ENCODE peak calls at places on chromosomes 12 and 14, in ten cellular contexts. V is IMR-90, X is upper lobe of left lung, C is HCT116, I is K562, Q is heart left ventricle, Z is A549, H is erythroblast, A is lower leg skin, O is H54. Y is an unnamed sample.
A peak's percentile ranks its signal among the peaks of the same experiment; 100 is the strongest.

GRCh38 chr12:56722832-56723231 is 2.3 kb downstream of the NACA start:
- DNase-seq in V (no peak), X (no peak), C (no peak), I (no peak), Q (no peak), Z (no peak), H (no peak), A (no peak), O (no peak), Y (no peak)

GRCh38 chr14:76863724-76864407 is 37.7 kb downstream of the LRRC74A start:
- DNase-seq in V (no peak), X (no peak), C (no peak), I (no peak), Q (peak; percentile 84), Z (no peak), H (no peak), A (peak; percentile 49), O (no peak), Y (peak; percentile 64)

GRCh38 chr14:80872645-80873044 is 68.9 kb downstream of the CEP128 start:
- DNase-seq in V (peak; percentile 12), X (no peak), C (no peak), I (no peak), Q (no peak), Z (no peak), H (no peak), A (no peak), O (no peak), Y (no peak)

GRCh38 chr12:103548622-103549601 is 38.2 kb upstream of the STAB2 start:
- DNase-seq in V (peak; percentile 72), X (no peak), C (peak; percentile 73), I (peak; percentile 75), Q (peak; percentile 36), Z (peak; percentile 81), H (peak; percentile 77), A (peak; percentile 36), O (peak; percentile 25), Y (peak; percentile 71)

GRCh38 chr14:35332517-35333346 is 40.5 kb downstream of the PSMA6 start:
- DNase-seq in V (no peak), X (no peak), C (no peak), I (no peak), Q (no peak), Z (peak; percentile 58), H (peak; percentile 43), A (no peak), O (peak; percentile 38), Y (no peak)

GRCh38 chr14:68450391-68451120 is 342.3 kb downstream of the ZFP36L1 start:
- DNase-seq in V (no peak), X (no peak), C (no peak), I (no peak), Q (no peak), Z (no peak), H (no peak), A (no peak), O (no peak), Y (no peak)

GRCh38 chr12:27499377-27499776 is 24.6 kb upstream of the PPFIBP1 start:
- DNase-seq in V (no peak), X (no peak), C (no peak), I (no peak), Q (no peak), Z (no peak), H (no peak), A (no peak), O (no peak), Y (no peak)

GRCh38 chr12:30797689-30798088 is 42.9 kb upstream of the CAPRIN2 start:
- DNase-seq in V (no peak), X (no peak), C (no peak), I (no peak), Q (no peak), Z (no peak), H (peak; percentile 5), A (no peak), O (no peak), Y (no peak)

DNA sequence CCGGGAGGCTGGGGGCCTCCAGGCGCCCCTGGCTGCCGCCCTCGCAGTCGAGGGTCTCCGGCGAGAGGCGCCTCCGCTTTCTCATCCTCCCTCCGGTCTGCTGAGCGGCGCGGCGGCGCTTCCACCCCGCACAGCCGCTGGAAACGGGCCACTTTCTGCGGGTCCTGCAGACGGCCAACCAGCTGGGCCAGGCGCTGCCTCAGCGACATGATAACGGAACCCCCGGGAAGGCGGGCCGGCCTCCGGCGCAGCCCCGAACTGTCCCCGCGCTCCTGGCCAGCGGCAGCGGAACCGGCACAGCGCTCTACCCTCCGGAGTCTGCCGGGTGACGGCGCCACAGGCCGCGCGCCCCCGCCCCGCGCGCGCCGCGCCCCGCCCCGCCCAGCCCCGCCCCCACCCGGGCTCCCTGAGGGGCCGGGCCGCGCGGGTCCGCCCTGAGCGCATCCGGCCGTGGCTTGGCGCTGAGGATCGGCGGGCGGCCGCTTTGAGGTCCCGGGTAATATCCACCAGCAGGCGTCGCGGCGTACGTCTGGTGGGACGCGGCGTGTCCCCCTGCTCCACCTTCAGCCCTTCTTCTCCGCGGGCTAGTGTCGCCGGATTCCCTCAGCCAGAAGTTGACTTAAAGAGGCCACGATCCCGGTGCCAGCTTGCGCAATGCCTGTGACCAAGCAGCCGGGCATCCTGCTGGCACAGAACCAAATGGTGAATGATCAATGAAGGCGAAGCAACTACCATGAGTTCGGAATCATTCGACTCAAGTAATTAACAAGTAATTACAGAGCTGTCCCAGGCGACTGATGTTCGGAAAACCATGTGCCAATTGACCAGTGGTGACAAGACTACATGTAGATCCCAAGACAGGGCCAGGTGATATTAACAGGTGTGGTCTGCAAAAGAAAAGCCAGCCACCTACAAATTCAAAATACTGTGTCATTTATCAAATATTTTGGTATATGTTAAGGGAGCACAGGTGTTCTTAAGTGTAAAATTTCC is at the start of gene SGPP1:
- DNase-seq in V (peak; percentile 55), X (peak; percentile 95), C (peak; percentile 76), I (peak; percentile 88), Q (peak; percentile 83), Z (peak; percentile 85), H (peak; percentile 91), A (peak; percentile 63), O (peak; percentile 83), Y (peak; percentile 95)
- TF ChIP-seq POLR2A in V (peak; percentile 53), X (no peak), C (peak; percentile 32), I (peak; percentile 65), Q (peak; percentile 56), Z (peak; percentile 86), H (peak; percentile 76), A (no peak), O (peak; percentile 85), Y (peak; percentile 88)

GRCh38 chr12:9758119-9758518 is 2.6 kb downstream of the CD69 start:
- DNase-seq in V (no peak), X (no peak), C (no peak), I (no peak), Q (no peak), Z (no peak), H (no peak), A (no peak), O (no peak), Y (no peak)

GRCh38 chr12:9759680-9760592 is 765 bp downstream of the CD69 start:
- DNase-seq in V (no peak), X (no peak), C (no peak), I (no peak), Q (no peak), Z (no peak), H (no peak), A (no peak), O (no peak), Y (no peak)

GRCh38 chr12:9756756-9757155 is 3.9 kb downstream of the CD69 start:
- DNase-seq in V (no peak), X (no peak), C (no peak), I (no peak), Q (no peak), Z (no peak), H (no peak), A (no peak), O (no peak), Y (no peak)

GRCh38 chr12:9756174-9756573 is 4.5 kb downstream of the CD69 start:
- DNase-seq in V (no peak), X (no peak), C (no peak), I (no peak), Q (no peak), Z (no peak), H (no peak), A (no peak), O (no peak), Y (no peak)

GRCh38 chr12:9757433-9758025 is 3.2 kb downstream of the CD69 start:
- DNase-seq in V (no peak), X (no peak), C (no peak), I (no peak), Q (no peak), Z (no peak), H (no peak), A (no peak), O (no peak), Y (no peak)
- TF ChIP-seq POLR2A in V (no peak), X (no peak), C (no peak), I (peak; percentile 51), Q (no peak), Z (no peak), H (peak; percentile 55), A (no peak), O (no peak), Y (no peak)

GRCh38 chr12:120684523-120684932 is 2.4 kb upstream of the MLEC start:
- DNase-seq in V (peak; percentile 26), X (no peak), C (no peak), I (no peak), Q (no peak), Z (peak; percentile 52), H (no peak), A (peak; percentile 24), O (no peak), Y (peak; percentile 17)

GRCh38 chr12:120688527-120689071 is 1.6 kb downstream of the MLEC start:
- DNase-seq in V (no peak), X (no peak), C (no peak), I (no peak), Q (no peak), Z (no peak), H (peak; percentile 65), A (no peak), O (no peak), Y (peak; percentile 24)

GRCh38 chr12:120686151-120686689 is 729 bp upstream of the MLEC start:
- DNase-seq in V (peak; percentile 96), X (peak; percentile 97), C (peak; percentile 96), I (peak; percentile 95), Q (peak; percentile 97), Z (peak; percentile 99), H (peak; percentile 99), A (peak; percentile 95), O (peak; percentile 93), Y (peak; percentile 99)

GRCh38 chr12:120687570-120688289 is 781 bp downstream of the MLEC start:
- DNase-seq in V (no peak), X (no peak), C (no peak), I (peak; percentile 37), Q (no peak), Z (no peak), H (peak; percentile 58), A (no peak), O (no peak), Y (peak; percentile 34)

GRCh38 chr12:120686690-120687569 is at the start of gene MLEC:
- DNase-seq in V (peak; percentile 93), X (peak; percentile 99), C (peak; percentile 95), I (peak; percentile 99), Q (peak; percentile 99), Z (peak; percentile 98), H (peak; percentile 99), A (peak; percentile 98), O (peak; percentile 95), Y (peak; percentile 98)
- TF ChIP-seq POLR2A in V (peak; percentile 84), X (peak; percentile 4), C (peak; percentile 36), I (peak; percentile 80), Q (peak; percentile 98), Z (peak; percentile 85), H (peak; percentile 57), A (no peak), O (peak; percentile 88), Y (peak; percentile 89)

DNA sequence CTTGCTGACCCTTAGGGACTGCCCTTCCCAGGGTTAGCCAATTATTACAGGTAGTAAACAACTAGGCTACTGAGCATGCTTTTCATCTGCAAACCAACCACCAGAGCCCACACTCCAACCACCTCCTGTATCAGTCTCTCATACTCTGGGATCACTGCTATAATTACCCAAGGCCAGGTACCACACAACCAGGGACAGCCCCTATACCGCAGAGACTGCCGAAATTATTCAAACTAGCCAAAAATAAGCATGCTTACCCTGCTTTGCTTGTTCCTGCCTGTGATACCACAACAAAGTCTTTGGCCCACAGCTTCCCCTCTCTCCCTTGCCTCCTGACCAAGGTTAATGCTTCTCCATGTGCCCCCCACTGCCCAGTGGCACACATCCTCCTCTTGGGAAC is 197.6 kb upstream of the SRRM4 start:
- DNase-seq in V (no peak), X (no peak), C (no peak), I (no peak), Q (no peak), Z (no peak), H (no peak), A (no peak), O (no peak), Y (no peak)
- TF ChIP-seq POLR2A in V (no peak), X (no peak), C (no peak), I (no peak), Q (no peak), Z (no peak), H (no peak), A (no peak), O (no peak), Y (no peak)

Y was measured in body of pancreas.